ENCODE peak calls at places on chromosomes 3 and 15, in seven cellular contexts. E is mammary epithelial cell, I is PC-3, U is HCT116, A is ovary, G is dorsolateral prefrontal cortex, D is A549. B is an unnamed sample.

GRCh38 chr15:76674883-76675282 is 230.3 kb downstream of the SCAPER start:
- DNase-seq in G (no peak), E (peak), U (no peak), D (no peak), I (peak), A (no peak), B (no peak)

GRCh38 chr15:101175396-101175795 is 76.5 kb downstream of the CHSY1 start:
- DNase-seq in U (no peak), E (no peak), A (no peak), I (no peak), G (no peak), D (no peak), B (no peak)

GRCh38 chr15:68666120-68666811 is 87.5 kb downstream of the CORO2B start:
- DNase-seq in G (no peak), U (no peak), E (no peak), D (no peak), A (no peak), I (no peak), B (no peak)

GRCh38 chr15:81117136-81117535 is 16.9 kb upstream of the CFAP161 start:
- DNase-seq in A (no peak), E (peak), D (no peak), U (no peak), G (no peak), I (no peak), B (no peak)

GRCh38 chr3:51388286-51389029 is 2.6 kb upstream of the RBM15B start:
- DNase-seq in G (peak), I (peak), A (no peak), U (peak), D (peak), E (peak), B (no peak)

GRCh38 chr3:37256447-37256846 is 82.1 kb upstream of the LRRFIP2 start:
- DNase-seq in D (peak), G (no peak), A (no peak), E (no peak), U (no peak), I (peak), B (no peak)

GRCh38 chr15:40992241-40992741 is 39.0 kb downstream of the CHAC1 start:
- DNase-seq in G (no peak), D (no peak), I (no peak), E (no peak), A (no peak), U (no peak), B (no peak)

GRCh38 chr15:39888243-39888642 is 31.8 kb downstream of the GPR176 start:
- DNase-seq in G (no peak), U (no peak), E (no peak), A (no peak), I (no peak), D (no peak), B (no peak)

GRCh38 chr3:27573780-27574437 is 89.7 kb upstream of the SLC4A7 start:
- DNase-seq in G (no peak), E (no peak), I (peak), A (no peak), U (no peak), D (peak), B (no peak)

GRCh38 chr15:90851945-90852344 is 16.4 kb upstream of the FURIN start:
- DNase-seq in A (no peak), G (no peak), U (no peak), I (peak), E (no peak), D (no peak), B (no peak)

GRCh38 chr3:194009892-194010533 is 125.9 kb upstream of the HES1 start:
- DNase-seq in G (peak), D (no peak), A (no peak), U (no peak), E (no peak), I (no peak), B (no peak)

GRCh38 chr15:25844542-25844941 is 18.6 kb downstream of the ATP10A start:
- DNase-seq in G (no peak), I (no peak), U (no peak), D (no peak), A (no peak), E (no peak), B (no peak)

GRCh38 chr3:113113361-113113760 is 98.0 kb upstream of the BOC start:
- DNase-seq in A (no peak), G (no peak), E (no peak), I (no peak), U (no peak), D (no peak), B (no peak)

GRCh38 chr3:147408180-147409105 is 722 bp upstream of the ZIC1 start:
- DNase-seq in E (no peak), U (no peak), D (no peak), G (no peak), I (no peak), A (no peak), B (no peak)

GRCh38 chr15:89330119-89330518 is 4.5 kb downstream of the POLG start:
- DNase-seq in E (no peak), G (no peak), A (no peak), U (no peak), I (no peak), D (no peak), B (no peak)

GRCh38 chr15:89673162-89673506 is 6.0 kb downstream of the PLIN1 start:
- DNase-seq in I (peak), U (peak), A (no peak), D (peak), E (no peak), G (no peak), B (no peak)

GRCh38 chr15:40255033-40255432 is 16.2 kb downstream of the PAK6 start:
- DNase-seq in G (no peak), I (no peak), E (no peak), D (no peak), U (no peak), A (no peak), B (no peak)

GRCh38 chr3:134054231-134054630 is 24.5 kb upstream of the SLCO2A1 start:
- DNase-seq in D (no peak), U (no peak), I (no peak), E (no peak), G (peak), A (no peak), B (no peak)

GRCh38 chr15:64809649-64810498 is 15.6 kb downstream of the PIF1 start:
- DNase-seq in G (peak), D (peak), U (peak), I (peak), E (peak), A (peak), B (peak)

GRCh38 chr15:68620721-68621528 is 42.1 kb downstream of the CORO2B start:
- DNase-seq in E (no peak), A (peak), G (peak), D (no peak), U (no peak), I (no peak), B (peak)

GRCh38 chr3:176693416-176693815 is 503.9 kb downstream of the TBL1XR1 start:
- DNase-seq in A (no peak), I (no peak), D (no peak), U (no peak), E (no peak), G (no peak), B (no peak)

GRCh38 chr3:104604326-104605010 is 762.2 kb upstream of the ALCAM start:
- DNase-seq in A (no peak), D (no peak), I (peak), G (no peak), E (peak), U (peak), B (no peak)

GRCh38 chr15:63458021-63458420 is 46.4 kb upstream of the USP3 start:
- DNase-seq in D (no peak), G (no peak), I (no peak), E (no peak), U (no peak), A (no peak), B (no peak)

GRCh38 chr3:187979543-187979942 is 174.4 kb upstream of the LPP start:
- DNase-seq in G (no peak), D (no peak), I (no peak), E (no peak), U (no peak), A (no peak), B (no peak)

GRCh38 chr3:31709005-31709404 is 176.3 kb downstream of the STT3B start:
- DNase-seq in I (no peak), G (no peak), D (no peak), E (no peak), U (no peak), A (no peak), B (no peak)

GRCh38 chr3:195128255-195129071 is 142.5 kb downstream of the XXYLT1 start:
- DNase-seq in U (no peak), G (no peak), E (no peak), A (no peak), D (no peak), I (no peak), B (no peak)
- H3K4me3 ChIP-seq in U (no peak), G (no peak), E (no peak), A (no peak), D (no peak), I (no peak), B (no peak)

GRCh38 chr3:53235545-53235944 is 20.3 kb downstream of the TKT start:
- DNase-seq in A (no peak), D (no peak), U (no peak), E (no peak), I (no peak), G (no peak), B (no peak)
- TF ChIP-seq CTCF in A (no peak), D (no peak), U (no peak), E (no peak), I (no peak), G (no peak), B (no peak)

GRCh38 chr3:126746395-126747177 is 42.5 kb downstream of the CHCHD6 start:
- DNase-seq in A (peak), G (no peak), E (peak), U (peak), D (peak), I (peak), B (peak)
- H3K4me3 ChIP-seq in A (no peak), G (no peak), E (no peak), U (peak), D (no peak), I (no peak), B (no peak)

GRCh38 chr3:49017646-49017977 is 768 bp downstream of the DALRD3 start:
- DNase-seq in A (no peak), I (peak), G (no peak), E (no peak), D (no peak), U (no peak), B (no peak)
- TF ChIP-seq CTCF in A (no peak), I (no peak), G (no peak), E (no peak), D (no peak), U (no peak), B (no peak)